ENCODE peak calls at places on chromosomes 11 and 22, in eight cellular contexts. M, H, F, U, O, J, A and Z are unnamed samples.
A peak's percentile ranks its signal among the peaks of the same experiment; 100 is the strongest.

GRCh38 chr11:35227551-35228341 is 88.8 kb downstream of the CD44 start:
- DNase-seq in J (peak; percentile 87), U (no peak), F (no peak), M (no peak), O (no peak), A (peak; percentile 52), H (no peak), Z (no peak)

GRCh38 chr11:113506893-113507292 is 31.7 kb upstream of the DRD2 start:
- DNase-seq in F (no peak), M (no peak), A (no peak), O (peak; percentile 30), H (no peak), J (no peak), U (no peak), Z (no peak)

GRCh38 chr11:64713031-64713780 is 9.8 kb downstream of the NRXN2 start:
- DNase-seq in M (no peak), A (no peak), F (peak; percentile 57), O (no peak), J (no peak), U (no peak), H (peak; percentile 81), Z (no peak)

GRCh38 chr11:122598971-122599370 is 56.6 kb upstream of the UBASH3B start:
- DNase-seq in F (no peak), O (no peak), U (no peak), H (no peak), A (no peak), J (no peak), M (no peak), Z (no peak)

GRCh38 chr11:10405858-10406592 is 49.0 kb upstream of the AMPD3 start:
- DNase-seq in H (peak; percentile 94), A (peak; percentile 94), M (peak; percentile 78), U (no peak), O (peak; percentile 42), F (peak; percentile 95), J (peak; percentile 84), Z (peak; percentile 70)

GRCh38 chr11:69427337-69427736 is 54.1 kb upstream of the LINC01488 start:
- DNase-seq in A (no peak), H (no peak), O (no peak), U (no peak), J (peak; percentile 33), M (no peak), F (no peak), Z (no peak)

GRCh38 chr22:37462983-37463382 is 23.2 kb downstream of the MFNG start:
- DNase-seq in O (no peak), M (no peak), H (peak; percentile 41), J (peak; percentile 2), U (no peak), F (peak; percentile 2), A (peak; percentile 52), Z (no peak)

GRCh38 chr11:125423247-125423849 is 72.7 kb downstream of the FEZ1 start:
- DNase-seq in F (peak; percentile 68), J (no peak), H (no peak), O (no peak), U (no peak), M (no peak), A (peak; percentile 17), Z (no peak)

GRCh38 chr11:57325735-57326048 is 940 bp upstream of the TNKS1BP1 start:
- DNase-seq in O (no peak), A (no peak), H (peak; percentile 85), U (no peak), F (peak; percentile 66), M (no peak), J (no peak), Z (peak; percentile 49)

GRCh38 chr11:6928916-6929315 is 2.7 kb downstream of the ZNF215 start:
- DNase-seq in F (no peak), J (no peak), H (no peak), M (no peak), U (no peak), O (no peak), A (no peak), Z (no peak)

GRCh38 chr11:29446132-29446531 is 570.7 kb downstream of the KCNA4 start:
- DNase-seq in O (no peak), F (no peak), M (no peak), U (no peak), A (no peak), H (no peak), J (no peak), Z (no peak)

GRCh38 chr22:47154621-47155081 is 392.2 kb downstream of the TBC1D22A start:
- DNase-seq in O (no peak), J (no peak), A (peak; percentile 73), M (no peak), U (no peak), F (no peak), H (peak; percentile 33), Z (peak; percentile 70)